ENCODE peak calls at places on chromosomes 3 and 15, in seven cellular contexts. W is kidney glomerular epithelial cell, J is tibial artery, A is NCI-H345, Y is NCI-H1092, C is WERI-Rb-1, P is amniotic stem cell. X is an unnamed sample.
A peak's percentile ranks its signal among the peaks of the same experiment; 100 is the strongest.

GRCh38 chr3:194235160-194235559 is 99.2 kb downstream of the HES1 start:
- DNase-seq in W (no peak), J (no peak), Y (no peak), P (no peak), A (no peak), C (no peak), X (no peak)

GRCh38 chr3:131723343-131723742 is 220.6 kb upstream of the MRPL3 start:
- DNase-seq in A (no peak), W (no peak), C (no peak), P (no peak), Y (no peak), J (no peak), X (no peak)

GRCh38 chr15:95325763-95326688 is 1004.5 kb upstream of the NR2F2 start:
- DNase-seq in Y (no peak), J (peak; percentile 43), P (no peak), A (no peak), W (peak; percentile 22), C (no peak), X (no peak)

GRCh38 chr15:100875976-100876375 is 3.7 kb upstream of the ALDH1A3 start:
- DNase-seq in Y (no peak), A (no peak), J (no peak), P (no peak), C (no peak), W (no peak), X (no peak)

GRCh38 chr15:79221696-79222095 is 60.8 kb upstream of the ANKRD34C start:
- DNase-seq in P (no peak), J (no peak), C (no peak), A (no peak), W (no peak), Y (no peak), X (peak; percentile 49)

GRCh38 chr3:153079386-153079785 is 82.6 kb upstream of the RAP2B start:
- DNase-seq in J (no peak), W (no peak), Y (no peak), P (no peak), A (no peak), C (peak; percentile 15), X (no peak)

GRCh38 chr15:70585707-70586034 is 177.7 kb downstream of the UACA start:
- DNase-seq in J (no peak), C (no peak), A (no peak), Y (no peak), W (no peak), P (no peak), X (no peak)

GRCh38 chr3:28836199-28836598 is 444.7 kb upstream of the RBMS3 start:
- DNase-seq in C (no peak), A (no peak), P (no peak), Y (no peak), W (no peak), J (no peak), X (no peak)

GRCh38 chr3:5006755-5007202 is 27.5 kb downstream of the BHLHE40 start:
- DNase-seq in W (no peak), C (peak; percentile 51), A (no peak), J (peak; percentile 41), Y (no peak), P (no peak), X (no peak)

GRCh38 chr15:39041979-39042485 is 477.4 kb upstream of the RASGRP1 start:
- DNase-seq in A (no peak), J (no peak), W (no peak), Y (no peak), P (no peak), C (no peak), X (no peak)

GRCh38 chr3:171459130-171459941 is 869 bp downstream of the TNIK start:
- DNase-seq in Y (no peak), C (peak; percentile 35), A (no peak), J (no peak), P (no peak), W (peak; percentile 55), X (peak; percentile 47)

GRCh38 chr3:49813497-49814174 is at the start of gene UBA7:
- DNase-seq in J (peak; percentile 48), C (no peak), A (no peak), P (peak; percentile 19), W (peak; percentile 21), Y (peak; percentile 1), X (peak; percentile 65)

GRCh38 chr15:48472756-48473155 is 141.5 kb downstream of the DUT start:
- DNase-seq in A (no peak), C (no peak), J (no peak), Y (no peak), P (peak; percentile 20), W (no peak), X (no peak)

GRCh38 chr15:56208185-56208584 is 35.5 kb downstream of the RFX7 start:
- DNase-seq in J (no peak), C (no peak), Y (no peak), A (no peak), P (no peak), W (no peak), X (no peak)

GRCh38 chr15:94247789-94248638 is 16.7 kb downstream of the MCTP2 start:
- DNase-seq in Y (no peak), C (no peak), P (no peak), A (no peak), W (no peak), J (no peak), X (no peak)

GRCh38 chr15:76994001-76994400 is 925 bp upstream of the PSTPIP1 start:
- DNase-seq in Y (no peak), C (no peak), W (no peak), A (no peak), P (no peak), J (no peak), X (no peak)

GRCh38 chr3:53835257-53835656 is 11.0 kb downstream of the CHDH start:
- DNase-seq in W (no peak), J (no peak), C (no peak), A (no peak), P (no peak), Y (no peak), X (no peak)

X was measured in ureter.